ENCODE peak calls at places on chromosomes 7 and 10, in nine cellular contexts. Q is cardiac fibroblast, Y is K562, H is SK-N-SH, G is NB4, M is WERI-Rb-1, B is mammary epithelial cell, P is A549, S is RWPE1. L is an unnamed sample.

GRCh38 chr7:101169110-101169837 is 3.9 kb upstream of the VGF start:
- DNase-seq in Q (peak), Y (peak), H (peak), G (no peak), M (no peak), B (no peak), P (no peak), S (no peak), L (no peak)

GRCh38 chr10:126013489-126014281 is 117.3 kb downstream of the FANK1 start:
- DNase-seq in Q (peak), Y (peak), H (no peak), G (peak), M (no peak), B (peak), P (peak), S (peak), L (peak)

GRCh38 chr10:126387041-126387908 is 1.0 kb downstream of the ADAM12 start:
- DNase-seq in Q (peak), Y (peak), H (peak), G (no peak), M (peak), B (peak), P (peak), S (peak), L (peak)

GRCh38 chr7:145269418-145270161 is 433.7 kb upstream of the TPK1 start:
- DNase-seq in Q (no peak), Y (no peak), H (no peak), G (peak), M (no peak), B (no peak), P (no peak), S (no peak), L (no peak)

GRCh38 chr7:2882111-2882510 is 38.0 kb upstream of the GNA12 start:
- DNase-seq in Q (no peak), Y (no peak), H (no peak), G (no peak), M (no peak), B (no peak), P (no peak), S (no peak), L (no peak)

GRCh38 chr10:15427836-15428414 is 56.8 kb upstream of the FAM171A1 start:
- DNase-seq in Q (peak), Y (peak), H (peak), G (peak), M (no peak), B (peak), P (no peak), S (no peak), L (no peak)

GRCh38 chr7:34709771-34710170 is 51.8 kb downstream of the NPSR1 start:
- DNase-seq in Q (no peak), Y (no peak), H (no peak), G (no peak), M (no peak), B (no peak), P (no peak), S (no peak), L (no peak)

GRCh38 chr7:13821152-13821787 is 168.2 kb downstream of the ETV1 start:
- DNase-seq in Q (no peak), Y (no peak), H (no peak), G (no peak), M (no peak), B (peak), P (no peak), S (no peak), L (no peak)

GRCh38 chr10:37855691-37856090 is 1.7 kb downstream of the ZNF248 start:
- DNase-seq in Q (no peak), Y (no peak), H (no peak), G (no peak), M (no peak), B (peak), P (no peak), S (no peak), L (no peak)

GRCh38 chr7:111137296-111138195 is 46.6 kb downstream of the LRRN3 start:
- DNase-seq in Q (peak), Y (no peak), H (no peak), G (no peak), M (no peak), B (peak), P (no peak), S (no peak), L (no peak)

GRCh38 chr7:124032369-124033092 is at the start of gene TMEM229A:
- DNase-seq in Q (peak), Y (no peak), H (peak), G (no peak), M (peak), B (peak), P (peak), S (peak), L (peak)

GRCh38 chr7:112361154-112361553 is 89.1 kb upstream of the IFRD1 start:
- DNase-seq in Q (no peak), Y (no peak), H (no peak), G (no peak), M (no peak), B (no peak), P (no peak), S (no peak), L (no peak)

GRCh38 chr7:80288175-80289122 is 153.8 kb downstream of the GNAI1 start:
- DNase-seq in Q (peak), Y (no peak), H (no peak), G (no peak), M (peak), B (no peak), P (no peak), S (no peak), L (no peak)

GRCh38 chr10:35470535-35470934 is 134.2 kb downstream of the CCNY start:
- DNase-seq in Q (no peak), Y (no peak), H (peak), G (no peak), M (no peak), B (no peak), P (no peak), S (no peak), L (no peak)

GRCh38 chr10:69317175-69318086 is 39.1 kb downstream of the HK1 start:
- DNase-seq in Q (no peak), Y (peak), H (no peak), G (peak), M (peak), B (peak), P (no peak), S (no peak), L (peak)

GRCh38 chr10:28897617-28898464 is 220.5 kb downstream of the BAMBI start:
- DNase-seq in Q (peak), Y (no peak), H (no peak), G (no peak), M (no peak), B (no peak), P (no peak), S (no peak), L (no peak)

DNA sequence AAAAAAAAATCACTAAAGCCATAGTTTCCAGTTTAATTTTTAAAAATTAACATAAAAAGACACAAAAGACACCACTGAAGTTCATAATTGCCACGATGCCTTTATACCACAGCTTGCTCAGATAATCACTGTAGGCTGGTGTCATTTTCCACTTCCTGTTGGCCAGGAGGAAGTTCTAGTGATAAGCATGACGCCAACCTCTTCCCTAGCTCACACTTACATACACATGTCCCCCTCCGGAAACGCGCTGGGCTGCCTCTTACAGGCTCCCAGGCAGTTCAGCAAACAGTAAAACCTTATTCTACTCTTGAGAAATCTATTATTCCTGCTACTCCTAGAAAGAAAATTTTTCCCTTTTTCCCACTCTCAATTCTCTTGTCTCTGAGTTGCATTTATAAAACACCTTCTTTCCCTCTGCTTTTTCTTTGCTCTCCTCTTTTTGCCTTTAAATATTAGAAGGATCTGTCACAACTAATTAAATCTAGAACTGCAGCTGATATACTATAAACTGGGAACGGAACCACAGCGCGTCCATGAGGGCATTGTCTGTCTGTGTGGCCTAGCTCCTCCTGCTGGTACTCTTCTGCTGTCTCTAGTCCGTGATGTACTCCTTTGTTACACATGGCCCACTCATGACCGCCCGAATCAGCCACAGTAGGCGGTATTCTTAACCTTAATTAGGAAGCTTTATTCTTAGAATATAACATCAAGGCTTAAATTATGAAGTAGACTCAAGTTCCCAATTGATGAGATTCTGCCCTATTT is 664.9 kb downstream of the CNTNAP2 start:
- DNase-seq in Q (no peak), Y (no peak), H (no peak), G (peak), M (no peak), B (no peak), P (no peak), S (no peak), L (no peak)
- TF ChIP-seq CTCF in Q (no peak), Y (no peak), H (no peak), G (no peak), M (peak), B (no peak), P (no peak), S (no peak), L (no peak)

GRCh38 chr10:66822801-66823200 is 103.0 kb upstream of the LRRTM3 start:
- DNase-seq in Q (no peak), Y (no peak), H (no peak), G (no peak), M (no peak), B (no peak), P (no peak), S (no peak), L (no peak)

GRCh38 chr10:66823301-66823700 is 102.5 kb upstream of the LRRTM3 start:
- DNase-seq in Q (no peak), Y (no peak), H (no peak), G (no peak), M (no peak), B (no peak), P (no peak), S (no peak), L (no peak)

DNA sequence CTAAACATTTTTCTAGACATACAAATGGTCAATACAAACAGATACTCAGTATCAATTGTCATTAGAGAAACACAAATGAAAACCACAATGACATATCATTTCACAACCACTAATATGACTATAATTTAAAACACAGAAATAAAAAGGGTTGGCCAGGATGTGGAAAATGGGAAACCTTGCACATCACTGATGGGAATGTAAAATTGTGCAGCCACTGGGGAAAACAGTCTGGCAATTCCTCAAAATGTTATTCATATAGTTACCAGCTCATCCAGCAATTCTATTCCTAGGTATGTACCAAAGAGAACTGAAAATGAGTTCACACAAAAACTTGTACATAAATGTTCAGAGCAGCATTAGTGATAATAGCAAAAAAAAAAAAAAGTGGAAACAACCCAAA is 106.1 kb upstream of the LRRTM3 start:
- DNase-seq in Q (peak), Y (no peak), H (no peak), G (no peak), M (no peak), B (no peak), P (no peak), S (no peak), L (no peak)
- TF ChIP-seq CTCF in Q (no peak), Y (no peak), H (no peak), G (no peak), M (no peak), B (no peak), P (no peak), S (no peak), L (no peak)

GRCh38 chr7:12801107-12801506 is 113.7 kb downstream of the ARL4A start:
- DNase-seq in Q (no peak), Y (no peak), H (no peak), G (no peak), M (no peak), B (no peak), P (no peak), S (no peak), L (no peak)
- TF ChIP-seq CTCF in Q (no peak), Y (no peak), H (no peak), G (no peak), M (no peak), B (no peak), P (no peak), S (no peak), L (no peak)

GRCh38 chr7:50614721-50615518 is 49.7 kb upstream of the DDC start:
- DNase-seq in Q (peak), Y (no peak), H (no peak), G (peak), M (no peak), B (no peak), P (no peak), S (no peak), L (no peak)

GRCh38 chr7:50615519-50615845 is 50.3 kb upstream of the DDC start:
- DNase-seq in Q (no peak), Y (no peak), H (no peak), G (no peak), M (no peak), B (no peak), P (no peak), S (no peak), L (no peak)

GRCh38 chr7:50610521-50611277 is 45.5 kb upstream of the DDC start:
- DNase-seq in Q (peak), Y (no peak), H (no peak), G (peak), M (no peak), B (peak), P (no peak), S (peak), L (no peak)

GRCh38 chr7:50612704-50613103 is 47.5 kb upstream of the DDC start:
- DNase-seq in Q (no peak), Y (no peak), H (no peak), G (no peak), M (no peak), B (no peak), P (no peak), S (no peak), L (no peak)

DNA sequence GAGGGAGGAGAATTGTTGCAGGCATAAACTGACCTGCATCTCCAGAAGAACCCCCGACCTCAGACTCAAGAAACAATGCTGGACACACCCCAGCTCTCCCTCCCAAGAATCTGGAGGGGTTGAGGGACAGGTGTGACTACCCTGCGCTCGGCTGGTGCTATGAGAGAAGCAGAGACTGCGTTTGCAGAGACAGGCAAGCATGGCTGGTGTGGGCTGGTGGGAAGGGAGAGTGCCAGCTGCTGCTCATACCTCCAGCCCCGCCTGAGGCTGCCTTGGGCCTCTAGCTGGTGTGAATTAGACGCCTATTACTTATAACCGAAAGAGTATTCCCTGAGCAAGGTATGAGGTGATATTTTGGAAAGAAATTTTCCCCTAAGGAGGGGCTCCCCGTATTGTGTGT is 48.3 kb upstream of the DDC start:
- DNase-seq in Q (no peak), Y (no peak), H (no peak), G (no peak), M (no peak), B (no peak), P (no peak), S (no peak), L (no peak)
- TF ChIP-seq CTCF in Q (no peak), Y (no peak), H (no peak), G (no peak), M (no peak), B (no peak), P (no peak), S (no peak), L (no peak)

DNA sequence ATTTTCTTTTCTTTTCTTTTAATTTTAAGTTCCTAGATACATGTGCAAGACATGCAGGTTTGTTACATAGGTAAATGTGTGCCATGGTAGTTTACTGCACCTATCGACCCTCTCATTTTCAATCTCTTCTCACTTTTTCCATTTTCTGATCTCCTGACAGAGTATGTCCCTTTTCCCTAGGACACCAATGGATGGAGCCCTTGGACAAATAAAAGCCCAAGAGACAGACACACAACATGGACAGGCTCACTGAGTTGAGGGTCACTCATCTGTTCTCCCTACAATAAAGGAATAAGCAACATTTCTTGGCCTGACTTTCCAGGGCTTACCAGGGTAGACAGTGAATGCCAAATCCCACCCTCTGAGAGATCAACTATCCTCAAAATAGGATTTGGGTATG is 15.2 kb upstream of the UBE2D1 start:
- DNase-seq in Q (no peak), Y (peak), H (no peak), G (no peak), M (no peak), B (no peak), P (no peak), S (no peak), L (no peak)
- TF ChIP-seq CTCF in Q (no peak), Y (no peak), H (no peak), G (no peak), M (no peak), B (no peak), P (peak), S (no peak), L (no peak)

DNA sequence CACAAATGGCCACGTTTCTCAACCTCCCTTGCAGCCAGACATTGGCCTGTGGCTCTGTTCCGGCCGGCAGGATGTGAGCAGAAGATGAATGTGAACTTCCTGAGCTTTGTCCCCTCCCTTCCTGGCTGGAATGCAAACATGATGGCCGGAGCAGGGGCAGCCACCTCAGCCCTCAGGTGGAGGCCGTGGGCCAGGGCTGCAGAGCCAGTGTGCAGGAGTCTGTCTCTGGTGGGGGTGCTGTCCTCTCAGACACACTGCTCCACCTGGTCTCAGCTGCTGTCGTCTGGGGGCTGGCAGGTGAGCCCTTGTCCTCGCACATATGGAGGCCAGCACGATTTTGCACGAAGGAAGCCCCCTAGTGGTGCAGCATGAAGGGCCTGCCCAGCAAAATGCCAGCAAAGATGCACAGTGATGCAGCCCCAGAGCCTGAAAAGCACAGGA is 25.3 kb upstream of the PWWP2B start:
- DNase-seq in Q (no peak), Y (no peak), H (no peak), G (peak), M (peak), B (no peak), P (no peak), S (no peak), L (no peak)
- TF ChIP-seq CTCF in Q (peak), Y (peak), H (peak), G (peak), M (peak), B (peak), P (peak), S (no peak), L (peak)

DNA sequence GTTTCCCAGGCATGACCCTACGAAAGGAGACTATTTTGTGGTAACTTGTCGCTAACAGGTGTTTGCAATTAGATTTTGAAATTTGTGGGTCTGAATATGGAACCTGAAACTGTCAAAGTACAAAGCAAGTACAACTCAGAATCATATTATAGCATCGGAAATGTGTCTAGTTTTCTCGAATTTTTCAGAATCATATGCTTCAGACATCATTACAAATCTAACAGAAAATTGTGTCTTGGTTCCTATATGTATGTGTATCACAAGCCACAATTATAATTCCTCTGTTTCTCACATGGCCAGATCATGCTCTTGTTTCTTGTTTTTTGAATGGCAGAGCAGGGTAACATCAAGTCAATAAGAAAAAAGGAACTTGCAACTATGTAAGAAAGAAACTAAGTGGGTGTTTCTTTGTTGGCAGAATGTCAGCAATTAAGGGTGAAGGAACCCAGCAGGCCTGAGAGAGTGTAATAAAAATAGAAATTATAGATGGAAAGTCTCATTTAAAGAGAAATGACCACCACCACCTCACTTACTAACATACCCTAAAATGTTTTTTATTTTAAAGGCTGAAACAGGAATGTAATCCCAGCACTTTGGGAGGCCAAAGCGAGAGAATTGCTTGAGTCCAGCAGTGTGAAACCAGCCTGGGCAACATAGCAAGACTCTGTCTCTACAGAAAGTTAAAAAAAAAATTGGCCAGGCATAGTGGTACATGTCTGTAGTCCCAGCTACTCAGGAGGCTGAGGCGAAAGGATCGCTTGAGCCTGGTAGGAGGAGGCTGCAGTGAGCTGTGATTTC is 51.3 kb downstream of the PRTFDC1 start:
- DNase-seq in Q (no peak), Y (no peak), H (no peak), G (no peak), M (no peak), B (no peak), P (no peak), S (no peak), L (peak)
- TF ChIP-seq CTCF in Q (no peak), Y (no peak), H (no peak), G (no peak), M (no peak), B (no peak), P (no peak), S (no peak), L (no peak)

GRCh38 chr7:70017371-70017770 is 419.1 kb downstream of the AUTS2 start:
- DNase-seq in Q (no peak), Y (no peak), H (no peak), G (no peak), M (no peak), B (no peak), P (no peak), S (no peak), L (no peak)
- TF ChIP-seq CTCF in Q (no peak), Y (no peak), H (no peak), G (no peak), M (no peak), B (no peak), P (no peak), S (no peak), L (no peak)

GRCh38 chr10:13206546-13207443 is 27.4 kb downstream of the UCMA start:
- DNase-seq in Q (peak), Y (no peak), H (peak), G (peak), M (no peak), B (no peak), P (no peak), S (no peak), L (no peak)
- TF ChIP-seq CTCF in Q (peak), Y (peak), H (peak), G (no peak), M (peak), B (peak), P (peak), S (peak), L (peak)

L was measured in GM13977.